ENCODE peak calls at places on chromosomes 13 and 19, in nine cellular contexts. N, X, U, F, K, D, V, J and I are unnamed samples.

GRCh38 chr13:22757530-22758120 is 423.2 kb upstream of the SGCG start:
- DNase-seq in N (no peak), X (peak), U (no peak), F (no peak), K (no peak), D (no peak), V (no peak), J (no peak), I (peak)

GRCh38 chr13:98252931-98253470 is 75.9 kb upstream of the RNF113B start:
- DNase-seq in N (no peak), X (peak), U (no peak), F (no peak), K (no peak), D (no peak), V (peak), J (no peak), I (no peak)

GRCh38 chr13:83162493-83162892 is 719.8 kb downstream of the SLITRK1 start:
- DNase-seq in N (no peak), X (no peak), U (no peak), F (no peak), K (no peak), D (no peak), V (no peak), J (no peak), I (no peak)

GRCh38 chr13:41941174-41941573 is 19.7 kb downstream of the VWA8 start:
- DNase-seq in N (no peak), X (no peak), U (no peak), F (no peak), K (no peak), D (no peak), V (no peak), J (no peak), I (no peak)

GRCh38 chr19:33953592-33953991 is 156.9 kb downstream of the KCTD15 start:
- DNase-seq in N (no peak), X (no peak), U (no peak), F (no peak), K (no peak), D (no peak), V (no peak), J (no peak), I (no peak)

GRCh38 chr19:12769689-12770088 is 5.7 kb downstream of the HOOK2 start:
- DNase-seq in N (no peak), X (no peak), U (peak), F (no peak), K (no peak), D (peak), V (no peak), J (peak), I (no peak)

GRCh38 chr19:53037101-53038097 is 7.1 kb upstream of the ERVV-2 start:
- DNase-seq in N (no peak), X (peak), U (peak), F (no peak), K (no peak), D (no peak), V (no peak), J (no peak), I (peak)

GRCh38 chr13:43232866-43233265 is 209.5 kb downstream of the DNAJC15 start:
- DNase-seq in N (no peak), X (peak), U (no peak), F (no peak), K (no peak), D (no peak), V (peak), J (no peak), I (no peak)

GRCh38 chr13:79782541-79783216 is 301.7 kb downstream of the NDFIP2 start:
- DNase-seq in N (no peak), X (peak), U (no peak), F (no peak), K (no peak), D (peak), V (no peak), J (no peak), I (peak)

GRCh38 chr19:35059006-35059798 is 17.7 kb downstream of the HPN start:
- DNase-seq in N (no peak), X (no peak), U (no peak), F (no peak), K (no peak), D (no peak), V (no peak), J (no peak), I (no peak)

GRCh38 chr19:4575267-4575793 is 15.8 kb upstream of the SEMA6B start:
- DNase-seq in N (no peak), X (peak), U (no peak), F (no peak), K (no peak), D (no peak), V (peak), J (no peak), I (peak)

GRCh38 chr13:74324338-74324737 is 190.1 kb upstream of the KLF12 start:
- DNase-seq in N (no peak), X (no peak), U (no peak), F (no peak), K (no peak), D (no peak), V (no peak), J (no peak), I (no peak)